ENCODE peak calls at places on chromosomes 13 and 19, in four cellular contexts. U is effector memory CD4-positive, alpha-beta T cell; K is endodermal cell; L is ascending aorta. Z is an unnamed sample.

GRCh38 chr13:83941669-83942335 is 59.5 kb upstream of the SLITRK1 start:
- DNase-seq in U (no peak), K (peak; percentile 61), L (no peak), Z (no peak)

GRCh38 chr19:46381346-46381745 is 32.0 kb downstream of the CCDC8 start:
- DNase-seq in U (no peak), K (no peak), L (peak; percentile 48), Z (no peak)

GRCh38 chr13:45372189-45373115 is 31.5 kb upstream of the TPT1 start:
- DNase-seq in U (no peak), K (peak; percentile 58), L (no peak), Z (no peak)

GRCh38 chr19:23515551-23515950 is 120.3 kb upstream of the ZNF91 start:
- DNase-seq in U (no peak), K (no peak), L (no peak), Z (no peak)

GRCh38 chr19:4749870-4750269 is 26.2 kb upstream of the DPP9 start:
- DNase-seq in U (no peak), K (no peak), L (no peak), Z (no peak)

GRCh38 chr13:20064128-20064527 is 96.7 kb downstream of the GJA3 start:
- DNase-seq in U (no peak), K (no peak), L (no peak), Z (no peak)

GRCh38 chr13:29886446-29886845 is 36.0 kb upstream of the UBL3 start:
- DNase-seq in U (peak; percentile 4), K (no peak), L (no peak), Z (no peak)

GRCh38 chr19:7992575-7992974 is 12.9 kb downstream of the ELAVL1 start:
- DNase-seq in U (no peak), K (no peak), L (no peak), Z (peak; percentile 96)

GRCh38 chr19:40493778-40494177 is 27.0 kb downstream of the SPTBN4 start:
- DNase-seq in U (no peak), K (no peak), L (no peak), Z (no peak)

GRCh38 chr13:72208112-72208645 is 341.2 kb upstream of the DACH1 start:
- DNase-seq in U (no peak), K (no peak), L (no peak), Z (peak; percentile 51)

GRCh38 chr19:46435009-46435408 is 6.3 kb upstream of the PNMA8C start:
- DNase-seq in U (no peak), K (no peak), L (no peak), Z (no peak)

GRCh38 chr19:44107751-44108150 is 5.4 kb upstream of the ZNF225 start:
- DNase-seq in U (no peak), K (no peak), L (no peak), Z (no peak)

GRCh38 chr19:6185825-6186193 is 50.3 kb downstream of the ACSBG2 start:
- DNase-seq in U (no peak), K (no peak), L (no peak), Z (no peak)
- H3K9me3 ChIP-seq in U (no peaks in the 10 kb centered on the region), K (peaks cover 28% of the 10 kb centered on the region), L (no peaks in the 10 kb centered on the region), Z (no peaks in the 10 kb centered on the region)

GRCh38 chr19:10251792-10252694 is at the start of gene MRPL4:
- DNase-seq in U (peak; percentile 91), K (peak; percentile 98), L (peak; percentile 99), Z (peak; percentile 100)

GRCh38 chr19:10254244-10254643 is 2.2 kb downstream of the MRPL4 start:
- DNase-seq in U (no peak), K (peak; percentile 24), L (no peak), Z (no peak)

GRCh38 chr19:10256551-10256950 is 4.5 kb downstream of the MRPL4 start:
- DNase-seq in U (no peak), K (no peak), L (no peak), Z (no peak)

GRCh38 chr19:10255358-10255757 is 3.3 kb downstream of the MRPL4 start:
- DNase-seq in U (no peak), K (no peak), L (no peak), Z (no peak)

GRCh38 chr19:10252707-10253106 is 693 bp downstream of the MRPL4 start:
- DNase-seq in U (no peak), K (no peak), L (no peak), Z (no peak)
- H3K27ac ChIP-seq in U (peak overlapping the region; percentile 75), K (no peak overlapping the region), L (peak overlapping the region; percentile 68), Z (peak overlapping the region; percentile 46)

GRCh38 chr13:107721436-107721835 is 493.9 kb downstream of the LIG4 start:
- DNase-seq in U (no peak), K (no peak), L (no peak), Z (no peak)
- H3K9me3 ChIP-seq in U (no peaks in the 10 kb centered on the region), K (no peaks in the 10 kb centered on the region), L (no peaks in the 10 kb centered on the region), Z (no peaks in the 10 kb centered on the region)

DNA sequence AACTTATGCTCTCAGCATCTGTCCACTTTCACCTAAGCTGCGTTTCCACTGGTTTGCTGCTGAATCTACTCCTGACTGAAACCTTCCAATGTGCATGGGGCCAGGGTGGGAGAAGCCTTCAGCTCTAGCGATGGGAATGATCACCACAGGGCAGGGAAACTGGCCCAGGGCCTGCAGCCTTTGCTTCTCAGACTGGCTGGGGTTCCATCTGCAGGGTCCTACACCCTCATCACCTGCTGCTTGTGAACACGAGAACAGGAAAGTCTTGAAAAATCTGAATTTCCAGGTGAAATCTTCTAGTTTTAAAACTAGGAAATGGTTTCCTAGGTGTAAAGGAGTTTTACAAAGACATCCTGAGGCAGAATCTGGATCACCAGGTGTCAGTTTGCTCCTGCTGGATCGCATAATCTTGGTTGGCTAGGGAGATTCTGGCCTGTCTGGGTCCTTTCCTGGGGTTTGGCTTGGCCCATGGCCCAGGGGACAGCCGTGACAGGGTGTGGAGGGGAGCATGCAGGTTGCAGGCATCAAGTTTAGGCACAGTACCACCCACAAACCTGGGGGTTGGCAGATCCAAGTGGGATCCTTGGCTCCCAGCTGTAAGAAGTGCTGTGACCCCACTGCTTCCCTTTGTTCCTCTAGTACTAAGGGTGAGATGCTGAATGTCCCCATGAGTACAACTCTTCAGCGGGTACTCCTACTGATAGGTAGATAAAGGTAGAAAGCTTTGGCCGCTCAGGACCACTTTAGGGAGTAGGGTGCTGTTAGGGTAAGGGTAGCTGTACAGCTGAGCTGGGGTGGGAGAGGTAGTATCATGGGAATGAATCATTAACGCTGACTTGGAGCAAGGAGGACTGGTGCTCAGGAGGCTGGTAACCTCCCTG is 1.8 kb upstream of the UBE2M start:
- DNase-seq in U (no peak), K (no peak), L (no peak), Z (no peak)
- H3K27ac ChIP-seq in U (peak overlapping the region; percentile 95), K (peak overlapping the region; percentile 77), L (peak overlapping the region; percentile 98), Z (peak overlapping the region; percentile 85)

DNA sequence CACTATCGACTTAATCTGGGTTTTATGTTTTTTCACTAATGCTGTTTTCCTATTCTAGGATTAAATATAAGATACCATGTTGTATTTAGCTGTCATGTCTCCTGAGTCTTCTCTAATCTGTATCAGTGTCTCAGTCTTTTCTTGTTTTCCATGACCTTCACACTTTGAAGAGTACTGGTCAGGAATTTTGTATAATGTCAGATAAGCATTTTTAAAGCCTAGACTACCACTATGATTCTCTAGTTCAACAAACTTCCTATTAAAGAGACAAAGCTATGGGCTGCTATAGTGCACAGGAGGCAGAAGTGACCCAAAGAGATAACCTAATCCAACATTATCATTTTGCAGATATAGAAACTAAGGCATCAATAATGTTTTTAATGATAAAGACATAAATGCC is 63.0 kb upstream of the ZDHHC20 start:
- DNase-seq in U (no peak), K (no peak), L (no peak), Z (no peak)
- H3K9me3 ChIP-seq in U (no peaks in the 10 kb centered on the region), K (no peaks in the 10 kb centered on the region), L (no peaks in the 10 kb centered on the region), Z (no peaks in the 10 kb centered on the region)

DNA sequence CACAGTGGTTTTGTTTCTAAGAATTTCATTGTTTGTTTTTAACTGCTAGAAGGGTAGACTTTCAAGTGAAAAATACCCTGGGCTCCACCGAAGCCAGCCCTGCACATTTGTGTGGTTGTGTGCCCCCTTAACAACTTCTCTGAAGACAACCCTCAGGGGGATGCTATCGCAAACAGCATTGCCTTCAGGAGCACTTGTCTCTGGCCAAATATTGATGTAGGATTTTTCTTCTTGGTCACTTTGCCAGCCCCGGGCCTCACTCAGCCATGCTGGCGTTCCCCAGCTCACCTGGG is 69.2 kb upstream of the SERP2 start:
- DNase-seq in U (no peak), K (no peak), L (no peak), Z (no peak)
- H3K27ac ChIP-seq in U (no peak overlapping the region), K (no peak overlapping the region), L (peak overlapping the region; percentile 77), Z (peak overlapping the region; percentile 100)

DNA sequence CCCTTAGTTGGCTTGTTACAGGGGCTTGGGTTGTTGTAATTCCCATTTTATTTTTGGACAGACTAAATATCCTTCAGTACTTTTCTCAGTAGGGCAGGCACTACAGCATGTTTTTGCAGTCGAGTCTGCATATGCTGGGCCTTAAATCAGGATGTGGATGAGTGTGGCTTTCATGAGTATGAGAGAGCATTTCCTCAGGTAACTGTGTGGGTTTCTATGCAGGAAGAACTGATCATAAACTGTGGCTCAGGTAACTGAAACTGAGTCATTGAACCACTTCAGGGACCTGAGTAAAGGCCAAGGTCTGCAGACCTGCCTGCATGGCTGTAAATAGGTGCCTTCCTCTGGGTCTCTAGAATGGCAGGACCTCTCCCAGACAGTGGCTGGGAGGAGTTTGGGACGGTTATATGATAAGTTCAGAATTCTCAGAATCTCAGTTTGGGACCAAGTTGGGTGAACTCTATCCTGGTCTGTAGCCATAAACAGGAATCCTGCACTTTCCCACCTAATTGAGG is 112.1 kb downstream of the ZNF737 start:
- DNase-seq in U (no peak), K (no peak), L (no peak), Z (no peak)
- H3K9me3 ChIP-seq in U (no peaks in the 10 kb centered on the region), K (no peaks in the 10 kb centered on the region), L (no peaks in the 10 kb centered on the region), Z (peaks cover 6% of the 10 kb centered on the region)

DNA sequence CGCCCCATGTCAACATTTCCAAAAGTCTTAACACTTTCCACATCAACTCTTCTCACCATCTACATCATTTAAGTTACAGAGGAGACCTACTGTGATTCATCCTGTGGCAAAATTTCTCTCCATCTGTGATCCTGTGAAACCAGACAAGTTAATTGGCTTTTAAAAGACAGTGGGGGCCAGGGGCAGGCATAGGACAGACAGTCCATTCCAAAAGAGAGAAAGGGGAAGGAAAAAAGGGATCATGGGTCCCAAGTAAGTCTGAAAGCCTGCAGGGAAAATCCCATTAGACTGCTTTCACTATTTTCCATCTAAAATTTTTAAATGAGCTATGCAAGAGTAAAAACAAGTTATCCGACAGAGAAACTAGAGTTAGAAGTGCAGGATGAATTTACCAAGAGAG is 121.0 kb downstream of the MRPL57 start:
- DNase-seq in U (no peak), K (peak; percentile 46), L (no peak), Z (no peak)
- H3K27ac ChIP-seq in U (peak overlapping the region; percentile 14), K (peak overlapping the region; percentile 31), L (peak overlapping the region; percentile 81), Z (no peak overlapping the region)

DNA sequence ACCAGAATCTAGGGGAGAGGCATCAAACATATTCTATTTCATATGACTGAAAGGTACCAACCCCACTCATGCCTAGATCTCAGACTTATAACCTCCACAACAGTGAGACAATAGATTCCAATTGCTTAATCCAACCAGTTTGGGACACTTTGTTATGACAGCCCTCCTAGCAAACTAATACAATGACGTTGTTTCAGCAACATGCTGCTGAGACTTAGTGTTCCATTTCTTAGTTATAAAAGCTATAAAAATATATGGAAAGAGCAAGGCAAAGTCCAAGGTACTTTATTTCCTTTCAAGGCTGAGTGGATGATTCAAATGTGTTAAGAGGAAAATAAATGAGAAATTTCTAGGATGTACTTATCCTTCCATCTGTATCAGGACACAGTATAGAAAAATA is 352.0 kb downstream of the FGF14 start:
- DNase-seq in U (no peak), K (no peak), L (no peak), Z (no peak)
- H3K9me3 ChIP-seq in U (no peaks in the 10 kb centered on the region), K (peaks cover 17% of the 10 kb centered on the region), L (peaks cover 32% of the 10 kb centered on the region), Z (no peaks in the 10 kb centered on the region)